ENCODE peak calls at places on chromosomes 3 and 15, in nine cellular contexts. One of them, this sample, is unnamed.

GRCh38 chr3:111691293-111691909 is 96.3 kb upstream of the ZBED2 start:
- DNase-seq in NCI-H345: peak
- DNase-seq in stomach: no peak
- DNase-seq in A549: peak
- DNase-seq in stimulated activated CD8-positive, alpha-beta memory T cell treated with anti-CD3 and anti-CD28 coated beads, Interleukin-15, amount 100 ng/mL, for 24 hours: no peak
- DNase-seq in activated effector memory CD4-positive, alpha-beta T cell treated with Interleukin-2 at 50 U/mL for 16 hours: no peak
- DNase-seq in GM13977: peak
- DNase-seq in AG04449: no peak
- DNase-seq in activated CD8-positive, alpha-beta memory T cell treated with anti-CD3 and anti-CD28 coated beads for 24 hours: no peak
- DNase-seq in this sample: peak

GRCh38 chr15:92653366-92653765 is 2.2 kb downstream of the FAM174B start:
- DNase-seq in stimulated activated CD8-positive, alpha-beta memory T cell treated with anti-CD3 and anti-CD28 coated beads, Interleukin-15, amount 100 ng/mL, for 24 hours: no peak
- DNase-seq in GM13977: no peak
- DNase-seq in activated effector memory CD4-positive, alpha-beta T cell treated with Interleukin-2 at 50 U/mL for 16 hours: no peak
- DNase-seq in AG04449: no peak
- DNase-seq in NCI-H345: no peak
- DNase-seq in A549: no peak
- DNase-seq in activated CD8-positive, alpha-beta memory T cell treated with anti-CD3 and anti-CD28 coated beads for 24 hours: peak
- DNase-seq in stomach: no peak
- DNase-seq in this sample: no peak

GRCh38 chr3:128487813-128488635 is 5.0 kb downstream of the GATA2 start:
- DNase-seq in AG04449: peak
- DNase-seq in A549: peak
- DNase-seq in stimulated activated CD8-positive, alpha-beta memory T cell treated with anti-CD3 and anti-CD28 coated beads, Interleukin-15, amount 100 ng/mL, for 24 hours: no peak
- DNase-seq in activated effector memory CD4-positive, alpha-beta T cell treated with Interleukin-2 at 50 U/mL for 16 hours: no peak
- DNase-seq in GM13977: peak
- DNase-seq in stomach: peak
- DNase-seq in NCI-H345: no peak
- DNase-seq in activated CD8-positive, alpha-beta memory T cell treated with anti-CD3 and anti-CD28 coated beads for 24 hours: peak
- DNase-seq in this sample: peak

GRCh38 chr3:9194509-9195184 is 54.8 kb downstream of the SRGAP3 start:
- DNase-seq in activated CD8-positive, alpha-beta memory T cell treated with anti-CD3 and anti-CD28 coated beads for 24 hours: no peak
- DNase-seq in activated effector memory CD4-positive, alpha-beta T cell treated with Interleukin-2 at 50 U/mL for 16 hours: no peak
- DNase-seq in AG04449: no peak
- DNase-seq in stomach: no peak
- DNase-seq in A549: peak
- DNase-seq in stimulated activated CD8-positive, alpha-beta memory T cell treated with anti-CD3 and anti-CD28 coated beads, Interleukin-15, amount 100 ng/mL, for 24 hours: no peak
- DNase-seq in NCI-H345: peak
- DNase-seq in GM13977: no peak
- DNase-seq in this sample: no peak

GRCh38 chr3:123816673-123817207 is 67.4 kb downstream of the MYLK start:
- DNase-seq in activated effector memory CD4-positive, alpha-beta T cell treated with Interleukin-2 at 50 U/mL for 16 hours: no peak
- DNase-seq in activated CD8-positive, alpha-beta memory T cell treated with anti-CD3 and anti-CD28 coated beads for 24 hours: no peak
- DNase-seq in AG04449: peak
- DNase-seq in A549: no peak
- DNase-seq in NCI-H345: no peak
- DNase-seq in stomach: no peak
- DNase-seq in stimulated activated CD8-positive, alpha-beta memory T cell treated with anti-CD3 and anti-CD28 coated beads, Interleukin-15, amount 100 ng/mL, for 24 hours: no peak
- DNase-seq in GM13977: no peak
- DNase-seq in this sample: no peak

GRCh38 chr3:48431224-48432029 is 1.5 kb upstream of the PLXNB1 start:
- DNase-seq in A549: no peak
- DNase-seq in activated CD8-positive, alpha-beta memory T cell treated with anti-CD3 and anti-CD28 coated beads for 24 hours: no peak
- DNase-seq in activated effector memory CD4-positive, alpha-beta T cell treated with Interleukin-2 at 50 U/mL for 16 hours: no peak
- DNase-seq in AG04449: no peak
- DNase-seq in NCI-H345: no peak
- DNase-seq in stomach: no peak
- DNase-seq in stimulated activated CD8-positive, alpha-beta memory T cell treated with anti-CD3 and anti-CD28 coated beads, Interleukin-15, amount 100 ng/mL, for 24 hours: no peak
- DNase-seq in GM13977: no peak
- DNase-seq in this sample: no peak

GRCh38 chr3:149466192-149466591 is 8.3 kb upstream of the TM4SF4 start:
- DNase-seq in stimulated activated CD8-positive, alpha-beta memory T cell treated with anti-CD3 and anti-CD28 coated beads, Interleukin-15, amount 100 ng/mL, for 24 hours: no peak
- DNase-seq in stomach: no peak
- DNase-seq in activated effector memory CD4-positive, alpha-beta T cell treated with Interleukin-2 at 50 U/mL for 16 hours: no peak
- DNase-seq in NCI-H345: no peak
- DNase-seq in activated CD8-positive, alpha-beta memory T cell treated with anti-CD3 and anti-CD28 coated beads for 24 hours: no peak
- DNase-seq in AG04449: peak
- DNase-seq in A549: peak
- DNase-seq in GM13977: no peak
- DNase-seq in this sample: no peak

GRCh38 chr3:152428577-152428976 is 159.8 kb downstream of the MBNL1 start:
- DNase-seq in NCI-H345: no peak
- DNase-seq in activated effector memory CD4-positive, alpha-beta T cell treated with Interleukin-2 at 50 U/mL for 16 hours: no peak
- DNase-seq in A549: no peak
- DNase-seq in stimulated activated CD8-positive, alpha-beta memory T cell treated with anti-CD3 and anti-CD28 coated beads, Interleukin-15, amount 100 ng/mL, for 24 hours: no peak
- DNase-seq in GM13977: no peak
- DNase-seq in stomach: no peak
- DNase-seq in activated CD8-positive, alpha-beta memory T cell treated with anti-CD3 and anti-CD28 coated beads for 24 hours: no peak
- DNase-seq in AG04449: no peak
- DNase-seq in this sample: no peak

GRCh38 chr3:43699864-43700263 is 9.1 kb downstream of the ABHD5 start:
- DNase-seq in A549: peak
- DNase-seq in NCI-H345: no peak
- DNase-seq in activated effector memory CD4-positive, alpha-beta T cell treated with Interleukin-2 at 50 U/mL for 16 hours: no peak
- DNase-seq in GM13977: peak
- DNase-seq in activated CD8-positive, alpha-beta memory T cell treated with anti-CD3 and anti-CD28 coated beads for 24 hours: no peak
- DNase-seq in stimulated activated CD8-positive, alpha-beta memory T cell treated with anti-CD3 and anti-CD28 coated beads, Interleukin-15, amount 100 ng/mL, for 24 hours: no peak
- DNase-seq in stomach: no peak
- DNase-seq in AG04449: no peak
- DNase-seq in this sample: no peak

GRCh38 chr15:67917037-67917436 is 77.2 kb upstream of the RNU6-1 start:
- DNase-seq in stimulated activated CD8-positive, alpha-beta memory T cell treated with anti-CD3 and anti-CD28 coated beads, Interleukin-15, amount 100 ng/mL, for 24 hours: no peak
- DNase-seq in GM13977: no peak
- DNase-seq in activated effector memory CD4-positive, alpha-beta T cell treated with Interleukin-2 at 50 U/mL for 16 hours: no peak
- DNase-seq in A549: peak
- DNase-seq in AG04449: no peak
- DNase-seq in activated CD8-positive, alpha-beta memory T cell treated with anti-CD3 and anti-CD28 coated beads for 24 hours: no peak
- DNase-seq in NCI-H345: no peak
- DNase-seq in stomach: no peak
- DNase-seq in this sample: no peak

GRCh38 chr3:141485578-141486415 is 1.0 kb upstream of the RASA2 start:
- DNase-seq in AG04449: no peak
- DNase-seq in activated CD8-positive, alpha-beta memory T cell treated with anti-CD3 and anti-CD28 coated beads for 24 hours: no peak
- DNase-seq in stomach: no peak
- DNase-seq in GM13977: no peak
- DNase-seq in activated effector memory CD4-positive, alpha-beta T cell treated with Interleukin-2 at 50 U/mL for 16 hours: no peak
- DNase-seq in A549: peak
- DNase-seq in NCI-H345: no peak
- DNase-seq in stimulated activated CD8-positive, alpha-beta memory T cell treated with anti-CD3 and anti-CD28 coated beads, Interleukin-15, amount 100 ng/mL, for 24 hours: no peak
- DNase-seq in this sample: no peak

GRCh38 chr3:135706758-135707375 is 258.7 kb upstream of the PPP2R3A start:
- DNase-seq in NCI-H345: no peak
- DNase-seq in AG04449: no peak
- DNase-seq in activated effector memory CD4-positive, alpha-beta T cell treated with Interleukin-2 at 50 U/mL for 16 hours: no peak
- DNase-seq in GM13977: no peak
- DNase-seq in activated CD8-positive, alpha-beta memory T cell treated with anti-CD3 and anti-CD28 coated beads for 24 hours: no peak
- DNase-seq in stomach: no peak
- DNase-seq in stimulated activated CD8-positive, alpha-beta memory T cell treated with anti-CD3 and anti-CD28 coated beads, Interleukin-15, amount 100 ng/mL, for 24 hours: no peak
- DNase-seq in A549: no peak
- DNase-seq in this sample: peak

GRCh38 chr15:70099966-70100494 is 2.3 kb upstream of the TLE3 start:
- DNase-seq in AG04449: no peak
- DNase-seq in stimulated activated CD8-positive, alpha-beta memory T cell treated with anti-CD3 and anti-CD28 coated beads, Interleukin-15, amount 100 ng/mL, for 24 hours: no peak
- DNase-seq in GM13977: peak
- DNase-seq in stomach: no peak
- DNase-seq in activated effector memory CD4-positive, alpha-beta T cell treated with Interleukin-2 at 50 U/mL for 16 hours: no peak
- DNase-seq in NCI-H345: no peak
- DNase-seq in A549: peak
- DNase-seq in activated CD8-positive, alpha-beta memory T cell treated with anti-CD3 and anti-CD28 coated beads for 24 hours: no peak
- DNase-seq in this sample: no peak

GRCh38 chr3:139117136-139117675 is 72.5 kb upstream of the PRR23C start:
- DNase-seq in activated effector memory CD4-positive, alpha-beta T cell treated with Interleukin-2 at 50 U/mL for 16 hours: no peak
- DNase-seq in stimulated activated CD8-positive, alpha-beta memory T cell treated with anti-CD3 and anti-CD28 coated beads, Interleukin-15, amount 100 ng/mL, for 24 hours: no peak
- DNase-seq in NCI-H345: no peak
- DNase-seq in stomach: no peak
- DNase-seq in A549: peak
- DNase-seq in GM13977: no peak
- DNase-seq in AG04449: no peak
- DNase-seq in activated CD8-positive, alpha-beta memory T cell treated with anti-CD3 and anti-CD28 coated beads for 24 hours: no peak
- DNase-seq in this sample: no peak

GRCh38 chr15:39191871-39192281 is 389.0 kb upstream of the THBS1 start:
- DNase-seq in NCI-H345: no peak
- DNase-seq in stomach: no peak
- DNase-seq in A549: peak
- DNase-seq in AG04449: no peak
- DNase-seq in activated CD8-positive, alpha-beta memory T cell treated with anti-CD3 and anti-CD28 coated beads for 24 hours: no peak
- DNase-seq in stimulated activated CD8-positive, alpha-beta memory T cell treated with anti-CD3 and anti-CD28 coated beads, Interleukin-15, amount 100 ng/mL, for 24 hours: no peak
- DNase-seq in activated effector memory CD4-positive, alpha-beta T cell treated with Interleukin-2 at 50 U/mL for 16 hours: no peak
- DNase-seq in GM13977: no peak
- DNase-seq in this sample: no peak

GRCh38 chr3:126478581-126479310 is 3.1 kb upstream of the ZXDC start:
- DNase-seq in A549: no peak
- DNase-seq in GM13977: no peak
- DNase-seq in AG04449: no peak
- DNase-seq in stimulated activated CD8-positive, alpha-beta memory T cell treated with anti-CD3 and anti-CD28 coated beads, Interleukin-15, amount 100 ng/mL, for 24 hours: no peak
- DNase-seq in stomach: no peak
- DNase-seq in activated CD8-positive, alpha-beta memory T cell treated with anti-CD3 and anti-CD28 coated beads for 24 hours: no peak
- DNase-seq in NCI-H345: no peak
- DNase-seq in activated effector memory CD4-positive, alpha-beta T cell treated with Interleukin-2 at 50 U/mL for 16 hours: no peak
- DNase-seq in this sample: no peak

GRCh38 chr15:32643907-32644445 is 2.5 kb downstream of the SCG5 start:
- DNase-seq in GM13977: no peak
- DNase-seq in stomach: no peak
- DNase-seq in AG04449: no peak
- DNase-seq in activated effector memory CD4-positive, alpha-beta T cell treated with Interleukin-2 at 50 U/mL for 16 hours: no peak
- DNase-seq in activated CD8-positive, alpha-beta memory T cell treated with anti-CD3 and anti-CD28 coated beads for 24 hours: no peak
- DNase-seq in A549: no peak
- DNase-seq in NCI-H345: no peak
- DNase-seq in stimulated activated CD8-positive, alpha-beta memory T cell treated with anti-CD3 and anti-CD28 coated beads, Interleukin-15, amount 100 ng/mL, for 24 hours: no peak
- DNase-seq in this sample: no peak

GRCh38 chr3:57706462-57706861 is 13.6 kb upstream of the DENND6A start:
- DNase-seq in AG04449: peak
- DNase-seq in activated CD8-positive, alpha-beta memory T cell treated with anti-CD3 and anti-CD28 coated beads for 24 hours: no peak
- DNase-seq in GM13977: no peak
- DNase-seq in A549: peak
- DNase-seq in activated effector memory CD4-positive, alpha-beta T cell treated with Interleukin-2 at 50 U/mL for 16 hours: no peak
- DNase-seq in NCI-H345: no peak
- DNase-seq in stimulated activated CD8-positive, alpha-beta memory T cell treated with anti-CD3 and anti-CD28 coated beads, Interleukin-15, amount 100 ng/mL, for 24 hours: no peak
- DNase-seq in stomach: no peak
- DNase-seq in this sample: no peak

GRCh38 chr15:61946778-61947177 is 113.5 kb downstream of the VPS13C start:
- DNase-seq in stomach: no peak
- DNase-seq in activated CD8-positive, alpha-beta memory T cell treated with anti-CD3 and anti-CD28 coated beads for 24 hours: no peak
- DNase-seq in A549: no peak
- DNase-seq in AG04449: no peak
- DNase-seq in stimulated activated CD8-positive, alpha-beta memory T cell treated with anti-CD3 and anti-CD28 coated beads, Interleukin-15, amount 100 ng/mL, for 24 hours: no peak
- DNase-seq in GM13977: no peak
- DNase-seq in activated effector memory CD4-positive, alpha-beta T cell treated with Interleukin-2 at 50 U/mL for 16 hours: no peak
- DNase-seq in NCI-H345: no peak
- DNase-seq in this sample: no peak